ENCODE peak calls at places on chromosomes 11 and 22, in five cellular contexts. One of them, this sample, is unnamed.
A peak's percentile ranks its signal among the peaks of the same experiment; 100 is the strongest.

GRCh38 chr22:47166446-47167016 is 404.1 kb downstream of the TBC1D22A start:
- DNase-seq in heart left ventricle: no peak
- DNase-seq in naive thymus-derived CD4-positive, alpha-beta T cell: no peak
- DNase-seq in CD8-positive, alpha-beta memory T cell: no peak
- DNase-seq in body of pancreas: peak; percentile 1
- DNase-seq in this sample: no peak

GRCh38 chr11:2318707-2319106 is 16.9 kb downstream of the TSPAN32 start:
- DNase-seq in heart left ventricle: no peak
- DNase-seq in naive thymus-derived CD4-positive, alpha-beta T cell: no peak
- DNase-seq in CD8-positive, alpha-beta memory T cell: no peak
- DNase-seq in body of pancreas: no peak
- DNase-seq in this sample: no peak

GRCh38 chr11:92224394-92225205 is at the start of gene FAT3:
- DNase-seq in heart left ventricle: no peak
- DNase-seq in naive thymus-derived CD4-positive, alpha-beta T cell: no peak
- DNase-seq in CD8-positive, alpha-beta memory T cell: no peak
- DNase-seq in body of pancreas: peak; percentile 6
- DNase-seq in this sample: peak; percentile 43

GRCh38 chr11:64745219-64745522 is 1.2 kb upstream of the RASGRP2 start:
- DNase-seq in heart left ventricle: peak; percentile 90
- DNase-seq in naive thymus-derived CD4-positive, alpha-beta T cell: peak; percentile 98
- DNase-seq in CD8-positive, alpha-beta memory T cell: peak; percentile 93
- DNase-seq in body of pancreas: peak; percentile 75
- DNase-seq in this sample: no peak

GRCh38 chr22:19802001-19802880 is 41.7 kb downstream of the TBX1 start:
- DNase-seq in heart left ventricle: no peak
- DNase-seq in naive thymus-derived CD4-positive, alpha-beta T cell: no peak
- DNase-seq in CD8-positive, alpha-beta memory T cell: no peak
- DNase-seq in body of pancreas: no peak
- DNase-seq in this sample: no peak

GRCh38 chr11:75474878-75475766 is 42.1 kb upstream of the KLHL35 start:
- DNase-seq in heart left ventricle: peak; percentile 66
- DNase-seq in naive thymus-derived CD4-positive, alpha-beta T cell: peak; percentile 60
- DNase-seq in CD8-positive, alpha-beta memory T cell: peak; percentile 50
- DNase-seq in body of pancreas: peak; percentile 51
- DNase-seq in this sample: no peak

GRCh38 chr11:65021509-65021908 is 5.7 kb upstream of the SNX15 start:
- DNase-seq in heart left ventricle: no peak
- DNase-seq in naive thymus-derived CD4-positive, alpha-beta T cell: no peak
- DNase-seq in CD8-positive, alpha-beta memory T cell: no peak
- DNase-seq in body of pancreas: no peak
- DNase-seq in this sample: no peak

GRCh38 chr22:20571078-20571503 is 63.7 kb downstream of the MED15 start:
- DNase-seq in heart left ventricle: peak; percentile 13
- DNase-seq in naive thymus-derived CD4-positive, alpha-beta T cell: no peak
- DNase-seq in CD8-positive, alpha-beta memory T cell: no peak
- DNase-seq in body of pancreas: no peak
- DNase-seq in this sample: no peak

GRCh38 chr11:134267966-134268365 is 8.2 kb upstream of the GLB1L3 start:
- DNase-seq in heart left ventricle: no peak
- DNase-seq in naive thymus-derived CD4-positive, alpha-beta T cell: no peak
- DNase-seq in CD8-positive, alpha-beta memory T cell: no peak
- DNase-seq in body of pancreas: no peak
- DNase-seq in this sample: no peak

GRCh38 chr11:71406681-71407080 is 41.5 kb downstream of the DHCR7 start:
- DNase-seq in heart left ventricle: no peak
- DNase-seq in naive thymus-derived CD4-positive, alpha-beta T cell: no peak
- DNase-seq in CD8-positive, alpha-beta memory T cell: no peak
- DNase-seq in body of pancreas: no peak
- DNase-seq in this sample: no peak

GRCh38 chr11:107962181-107962580 is 33.9 kb downstream of the RAB39A start:
- DNase-seq in heart left ventricle: no peak
- DNase-seq in naive thymus-derived CD4-positive, alpha-beta T cell: no peak
- DNase-seq in CD8-positive, alpha-beta memory T cell: no peak
- DNase-seq in body of pancreas: no peak
- DNase-seq in this sample: no peak

GRCh38 chr11:129372609-129373488 is 2.8 kb upstream of the BARX2 start:
- DNase-seq in heart left ventricle: no peak
- DNase-seq in naive thymus-derived CD4-positive, alpha-beta T cell: no peak
- DNase-seq in CD8-positive, alpha-beta memory T cell: no peak
- DNase-seq in body of pancreas: no peak
- DNase-seq in this sample: no peak

GRCh38 chr11:70473186-70473872 is 75.0 kb downstream of the CTTN start:
- DNase-seq in heart left ventricle: no peak
- DNase-seq in naive thymus-derived CD4-positive, alpha-beta T cell: no peak
- DNase-seq in CD8-positive, alpha-beta memory T cell: no peak
- DNase-seq in body of pancreas: no peak
- DNase-seq in this sample: no peak

GRCh38 chr22:37647317-37647716 is 7.8 kb downstream of the SH3BP1 start:
- DNase-seq in heart left ventricle: no peak
- DNase-seq in naive thymus-derived CD4-positive, alpha-beta T cell: no peak
- DNase-seq in CD8-positive, alpha-beta memory T cell: no peak
- DNase-seq in body of pancreas: no peak
- DNase-seq in this sample: no peak

GRCh38 chr22:27445876-27446275 is 355.7 kb downstream of the MN1 start:
- DNase-seq in heart left ventricle: peak; percentile 73
- DNase-seq in naive thymus-derived CD4-positive, alpha-beta T cell: no peak
- DNase-seq in CD8-positive, alpha-beta memory T cell: no peak
- DNase-seq in body of pancreas: peak; percentile 40
- DNase-seq in this sample: no peak

GRCh38 chr11:13126430-13126829 is 117.3 kb downstream of the RASSF10 start:
- DNase-seq in heart left ventricle: no peak
- DNase-seq in naive thymus-derived CD4-positive, alpha-beta T cell: no peak
- DNase-seq in CD8-positive, alpha-beta memory T cell: no peak
- DNase-seq in body of pancreas: no peak
- DNase-seq in this sample: no peak

GRCh38 chr11:43830928-43831440 is 49.6 kb upstream of the ALKBH3 start:
- DNase-seq in heart left ventricle: no peak
- DNase-seq in naive thymus-derived CD4-positive, alpha-beta T cell: no peak
- DNase-seq in CD8-positive, alpha-beta memory T cell: no peak
- DNase-seq in body of pancreas: peak; percentile 46
- DNase-seq in this sample: no peak

GRCh38 chr11:61133956-61134662 is 27.1 kb downstream of the VPS37C start:
- DNase-seq in heart left ventricle: no peak
- DNase-seq in naive thymus-derived CD4-positive, alpha-beta T cell: no peak
- DNase-seq in CD8-positive, alpha-beta memory T cell: no peak
- DNase-seq in body of pancreas: no peak
- DNase-seq in this sample: no peak

GRCh38 chr11:19715373-19715772 is 2.7 kb downstream of the NAV2 start:
- DNase-seq in heart left ventricle: no peak
- DNase-seq in naive thymus-derived CD4-positive, alpha-beta T cell: no peak
- DNase-seq in CD8-positive, alpha-beta memory T cell: no peak
- DNase-seq in body of pancreas: peak; percentile 18
- DNase-seq in this sample: no peak

GRCh38 chr11:40186401-40187091 is 1272.9 kb downstream of the LRRC4C start:
- DNase-seq in heart left ventricle: no peak
- DNase-seq in naive thymus-derived CD4-positive, alpha-beta T cell: no peak
- DNase-seq in CD8-positive, alpha-beta memory T cell: no peak
- DNase-seq in body of pancreas: no peak
- DNase-seq in this sample: peak; percentile 63

GRCh38 chr11:102050927-102051575 is 3.8 kb downstream of the CFAP300 start:
- DNase-seq in heart left ventricle: no peak
- DNase-seq in naive thymus-derived CD4-positive, alpha-beta T cell: no peak
- DNase-seq in CD8-positive, alpha-beta memory T cell: no peak
- DNase-seq in body of pancreas: no peak
- DNase-seq in this sample: no peak

GRCh38 chr22:17257578-17257977 is 38.3 kb upstream of the ADA2 start:
- DNase-seq in heart left ventricle: no peak
- DNase-seq in naive thymus-derived CD4-positive, alpha-beta T cell: no peak
- DNase-seq in CD8-positive, alpha-beta memory T cell: no peak
- DNase-seq in body of pancreas: no peak
- DNase-seq in this sample: no peak

GRCh38 chr11:133778161-133778560 is 67.2 kb downstream of the SPATA19 start:
- DNase-seq in heart left ventricle: no peak
- DNase-seq in naive thymus-derived CD4-positive, alpha-beta T cell: no peak
- DNase-seq in CD8-positive, alpha-beta memory T cell: no peak
- DNase-seq in body of pancreas: no peak
- DNase-seq in this sample: no peak

GRCh38 chr11:8262552-8263108 is 1.0 kb downstream of the LMO1 start:
- DNase-seq in heart left ventricle: peak; percentile 53
- DNase-seq in naive thymus-derived CD4-positive, alpha-beta T cell: no peak
- DNase-seq in CD8-positive, alpha-beta memory T cell: no peak
- DNase-seq in body of pancreas: peak; percentile 40
- DNase-seq in this sample: no peak

GRCh38 chr11:57373146-57373545 is 7.8 kb downstream of the PRG3 start:
- DNase-seq in heart left ventricle: no peak
- DNase-seq in naive thymus-derived CD4-positive, alpha-beta T cell: no peak
- DNase-seq in CD8-positive, alpha-beta memory T cell: no peak
- DNase-seq in body of pancreas: no peak
- DNase-seq in this sample: no peak

GRCh38 chr11:73761403-73761945 is 600 bp upstream of the RAB6A start:
- DNase-seq in heart left ventricle: peak; percentile 33
- DNase-seq in naive thymus-derived CD4-positive, alpha-beta T cell: no peak
- DNase-seq in CD8-positive, alpha-beta memory T cell: no peak
- DNase-seq in body of pancreas: no peak
- DNase-seq in this sample: no peak

GRCh38 chr11:10390375-10390774 is 64.7 kb upstream of the AMPD3 start:
- DNase-seq in heart left ventricle: no peak
- DNase-seq in naive thymus-derived CD4-positive, alpha-beta T cell: no peak
- DNase-seq in CD8-positive, alpha-beta memory T cell: no peak
- DNase-seq in body of pancreas: no peak
- DNase-seq in this sample: no peak

GRCh38 chr11:19853016-19853415 is 140.4 kb downstream of the NAV2 start:
- DNase-seq in heart left ventricle: no peak
- DNase-seq in naive thymus-derived CD4-positive, alpha-beta T cell: no peak
- DNase-seq in CD8-positive, alpha-beta memory T cell: no peak
- DNase-seq in body of pancreas: no peak
- DNase-seq in this sample: no peak

GRCh38 chr11:64356498-64357411 is 2.2 kb upstream of the RPS6KA4 start:
- DNase-seq in heart left ventricle: no peak
- DNase-seq in naive thymus-derived CD4-positive, alpha-beta T cell: no peak
- DNase-seq in CD8-positive, alpha-beta memory T cell: no peak
- DNase-seq in body of pancreas: peak; percentile 60
- DNase-seq in this sample: no peak

GRCh38 chr11:90113541-90113940 is 20.9 kb upstream of the NAALAD2 start:
- DNase-seq in heart left ventricle: no peak
- DNase-seq in naive thymus-derived CD4-positive, alpha-beta T cell: no peak
- DNase-seq in CD8-positive, alpha-beta memory T cell: no peak
- DNase-seq in body of pancreas: no peak
- DNase-seq in this sample: no peak

GRCh38 chr11:124646148-124646547 is 23.5 kb downstream of the TBRG1 start:
- DNase-seq in heart left ventricle: no peak
- DNase-seq in naive thymus-derived CD4-positive, alpha-beta T cell: no peak
- DNase-seq in CD8-positive, alpha-beta memory T cell: no peak
- DNase-seq in body of pancreas: no peak
- DNase-seq in this sample: no peak

GRCh38 chr22:43818981-43819690 is 7.0 kb upstream of the EFCAB6 start:
- DNase-seq in heart left ventricle: no peak
- DNase-seq in naive thymus-derived CD4-positive, alpha-beta T cell: no peak
- DNase-seq in CD8-positive, alpha-beta memory T cell: no peak
- DNase-seq in body of pancreas: no peak
- DNase-seq in this sample: no peak

GRCh38 chr11:13238879-13239514 is 38.6 kb upstream of the BMAL1 start:
- DNase-seq in heart left ventricle: peak; percentile 50
- DNase-seq in naive thymus-derived CD4-positive, alpha-beta T cell: peak; percentile 43
- DNase-seq in CD8-positive, alpha-beta memory T cell: peak; percentile 39
- DNase-seq in body of pancreas: peak; percentile 53
- DNase-seq in this sample: no peak

GRCh38 chr22:36385491-36386350 is 2.0 kb downstream of the MYH9 start:
- DNase-seq in heart left ventricle: no peak
- DNase-seq in naive thymus-derived CD4-positive, alpha-beta T cell: no peak
- DNase-seq in CD8-positive, alpha-beta memory T cell: peak; percentile 38
- DNase-seq in body of pancreas: peak; percentile 94
- DNase-seq in this sample: no peak

GRCh38 chr22:36381513-36382079 is 6.2 kb downstream of the MYH9 start:
- DNase-seq in heart left ventricle: no peak
- DNase-seq in naive thymus-derived CD4-positive, alpha-beta T cell: no peak
- DNase-seq in CD8-positive, alpha-beta memory T cell: no peak
- DNase-seq in body of pancreas: no peak
- DNase-seq in this sample: no peak

GRCh38 chr22:36384766-36385400 is 2.9 kb downstream of the MYH9 start:
- DNase-seq in heart left ventricle: no peak
- DNase-seq in naive thymus-derived CD4-positive, alpha-beta T cell: peak; percentile 86
- DNase-seq in CD8-positive, alpha-beta memory T cell: peak; percentile 73
- DNase-seq in body of pancreas: no peak
- DNase-seq in this sample: no peak

GRCh38 chr22:36386351-36386899 is 1.3 kb downstream of the MYH9 start:
- DNase-seq in heart left ventricle: no peak
- DNase-seq in naive thymus-derived CD4-positive, alpha-beta T cell: no peak
- DNase-seq in CD8-positive, alpha-beta memory T cell: peak; percentile 42
- DNase-seq in body of pancreas: no peak
- DNase-seq in this sample: peak; percentile 50

GRCh38 chr22:36383110-36383581 is 4.6 kb downstream of the MYH9 start:
- DNase-seq in heart left ventricle: no peak
- DNase-seq in naive thymus-derived CD4-positive, alpha-beta T cell: no peak
- DNase-seq in CD8-positive, alpha-beta memory T cell: peak; percentile 81
- DNase-seq in body of pancreas: peak; percentile 61
- DNase-seq in this sample: no peak
- H3K27ac ChIP-seq in heart left ventricle: no peak overlapping the region
- H3K27ac ChIP-seq in naive thymus-derived CD4-positive, alpha-beta T cell: peak overlapping the region; percentile 75
- H3K27ac ChIP-seq in CD8-positive, alpha-beta memory T cell: peak overlapping the region; percentile 46
- H3K27ac ChIP-seq in body of pancreas: peak overlapping the region; percentile 72
- H3K27ac ChIP-seq in this sample: no peak overlapping the region

GRCh38 chr22:32820131-32820882 is 18.8 kb downstream of the TIMP3 start:
- DNase-seq in heart left ventricle: no peak
- DNase-seq in naive thymus-derived CD4-positive, alpha-beta T cell: no peak
- DNase-seq in CD8-positive, alpha-beta memory T cell: no peak
- DNase-seq in body of pancreas: no peak
- DNase-seq in this sample: no peak
- H3K27ac ChIP-seq in heart left ventricle: no peak overlapping the region
- H3K27ac ChIP-seq in naive thymus-derived CD4-positive, alpha-beta T cell: no peak overlapping the region
- H3K27ac ChIP-seq in CD8-positive, alpha-beta memory T cell: no peak overlapping the region
- H3K27ac ChIP-seq in body of pancreas: no peak overlapping the region
- H3K27ac ChIP-seq in this sample: no peak overlapping the region

GRCh38 chr11:104134760-104135159 is 29.2 kb downstream of the PDGFD start:
- DNase-seq in heart left ventricle: no peak
- DNase-seq in naive thymus-derived CD4-positive, alpha-beta T cell: no peak
- DNase-seq in CD8-positive, alpha-beta memory T cell: no peak
- DNase-seq in body of pancreas: no peak
- DNase-seq in this sample: no peak
- H3K27ac ChIP-seq in heart left ventricle: no peak overlapping the region
- H3K27ac ChIP-seq in naive thymus-derived CD4-positive, alpha-beta T cell: no peak overlapping the region
- H3K27ac ChIP-seq in CD8-positive, alpha-beta memory T cell: no peak overlapping the region
- H3K27ac ChIP-seq in body of pancreas: no peak overlapping the region
- H3K27ac ChIP-seq in this sample: no peak overlapping the region

DNA sequence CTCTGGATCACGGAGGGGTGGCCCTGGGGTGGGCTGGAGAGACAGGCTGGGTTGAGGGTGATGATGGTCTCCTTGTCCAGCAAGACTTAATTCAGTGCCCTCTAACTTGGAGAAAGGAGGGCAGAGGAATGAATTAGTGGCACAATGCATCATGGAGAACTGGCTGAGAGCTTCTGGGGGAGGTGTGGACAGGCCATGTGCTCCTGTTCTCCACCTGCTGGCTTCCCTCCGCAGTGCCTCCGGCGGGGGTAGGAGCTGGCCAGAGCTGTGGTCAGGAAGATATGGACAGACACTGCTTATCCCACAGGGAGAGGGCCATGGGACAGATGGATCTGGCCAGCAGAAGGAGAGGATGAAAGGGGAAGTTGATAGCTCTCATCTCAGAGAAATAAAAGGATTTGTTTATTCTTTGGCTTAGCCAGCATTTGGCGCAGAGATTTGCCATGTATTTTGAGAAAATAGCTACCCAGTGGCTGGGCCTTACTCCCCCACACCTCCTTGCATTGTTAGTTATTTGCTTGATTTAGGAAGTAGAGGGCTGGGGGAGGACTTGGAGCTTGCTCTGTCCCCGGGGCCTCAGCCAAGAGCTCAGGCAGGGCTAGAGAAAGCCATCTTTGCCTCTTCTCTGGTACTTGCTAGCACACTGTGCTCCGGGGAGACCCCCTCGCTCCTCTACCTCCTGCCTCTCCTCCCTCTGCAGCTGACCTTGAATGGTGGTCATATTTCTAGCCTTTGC is 93.2 kb downstream of the SCN3B start:
- DNase-seq in heart left ventricle: peak; percentile 76
- DNase-seq in naive thymus-derived CD4-positive, alpha-beta T cell: no peak
- DNase-seq in CD8-positive, alpha-beta memory T cell: no peak
- DNase-seq in body of pancreas: peak; percentile 64
- DNase-seq in this sample: peak; percentile 55
- H3K27ac ChIP-seq in heart left ventricle: peak overlapping the region; percentile 48
- H3K27ac ChIP-seq in naive thymus-derived CD4-positive, alpha-beta T cell: no peak overlapping the region
- H3K27ac ChIP-seq in CD8-positive, alpha-beta memory T cell: no peak overlapping the region
- H3K27ac ChIP-seq in body of pancreas: no peak overlapping the region
- H3K27ac ChIP-seq in this sample: peak overlapping the region; percentile 8